ENCODE peak calls at places on chromosomes 16 and 17, in seven cellular contexts. H is left ventricle myocardium inferior, Z is naive B cell, R is A549, W is Calu3, B is substantia nigra, D is fibroblast of mammary gland. J is an unnamed sample.

GRCh38 chr17:2374549-2375285 is 26.1 kb downstream of the MNT start:
- DNase-seq in H (no peak), Z (no peak), R (no peak), W (no peak), B (no peak), D (no peak), J (no peak)

GRCh38 chr17:13078591-13078990 is 60.8 kb upstream of the ELAC2 start:
- DNase-seq in H (no peak), Z (no peak), R (no peak), W (no peak), B (no peak), D (no peak), J (no peak)

GRCh38 chr17:16013943-16014407 is 14.4 kb downstream of the TTC19 start:
- DNase-seq in H (no peak), Z (no peak), R (peak), W (no peak), B (no peak), D (peak), J (no peak)

GRCh38 chr17:721540-721937 is 6.9 kb upstream of the VPS53 start:
- DNase-seq in H (no peak), Z (no peak), R (no peak), W (no peak), B (no peak), D (no peak), J (no peak)

GRCh38 chr16:87648236-87648635 is 45.9 kb downstream of the JPH3 start:
- DNase-seq in H (no peak), Z (no peak), R (no peak), W (no peak), B (no peak), D (no peak), J (no peak)

GRCh38 chr17:78528541-78528940 is 48.7 kb downstream of the DNAH17 start:
- DNase-seq in H (no peak), Z (no peak), R (no peak), W (no peak), B (no peak), D (no peak), J (peak)

GRCh38 chr17:45040459-45040858 is 11.0 kb downstream of the DCAKD start:
- DNase-seq in H (no peak), Z (no peak), R (no peak), W (no peak), B (no peak), D (peak), J (no peak)

GRCh38 chr16:5031601-5032000 is 2.1 kb downstream of the NAGPA start:
- DNase-seq in H (no peak), Z (no peak), R (no peak), W (no peak), B (no peak), D (peak), J (no peak)

GRCh38 chr17:28191018-28191417 is 128.0 kb upstream of the TMEM97 start:
- DNase-seq in H (no peak), Z (no peak), R (no peak), W (no peak), B (no peak), D (no peak), J (no peak)

GRCh38 chr16:72191551-72191950 is 19.6 kb upstream of the PMFBP1 start:
- DNase-seq in H (no peak), Z (no peak), R (no peak), W (no peak), B (no peak), D (peak), J (no peak)

GRCh38 chr17:39663688-39664580 is 1.2 kb upstream of the TCAP start:
- DNase-seq in H (peak), Z (no peak), R (peak), W (peak), B (no peak), D (no peak), J (no peak)

GRCh38 chr17:58047751-58048150 is 35.5 kb upstream of the DYNLL2 start:
- DNase-seq in H (no peak), Z (no peak), R (no peak), W (no peak), B (no peak), D (peak), J (no peak)

GRCh38 chr16:57145046-57145963 is 40.5 kb downstream of the PSME3IP1 start:
- DNase-seq in H (no peak), Z (no peak), R (no peak), W (no peak), B (no peak), D (no peak), J (no peak)

GRCh38 chr17:55641559-55642160 is 81.0 kb downstream of the TMEM100 start:
- DNase-seq in H (peak), Z (no peak), R (peak), W (peak), B (peak), D (peak), J (no peak)

GRCh38 chr17:28398280-28398981 is 7.6 kb downstream of the SLC46A1 start:
- DNase-seq in H (no peak), Z (no peak), R (no peak), W (no peak), B (no peak), D (peak), J (no peak)

GRCh38 chr16:79672524-79672923 is 72.0 kb upstream of the MAF start:
- DNase-seq in H (no peak), Z (no peak), R (no peak), W (no peak), B (no peak), D (no peak), J (no peak)

GRCh38 chr16:5490499-5490898 is 392.9 kb upstream of the EEF2KMT start:
- DNase-seq in H (no peak), Z (no peak), R (peak), W (peak), B (peak), D (peak), J (peak)

GRCh38 chr16:20868890-20869289 is 31.3 kb downstream of the DCUN1D3 start:
- DNase-seq in H (peak), Z (no peak), R (no peak), W (peak), B (peak), D (peak), J (no peak)

GRCh38 chr17:1907818-1908698 is 78.3 kb downstream of the RPA1 start:
- DNase-seq in H (no peak), Z (no peak), R (no peak), W (no peak), B (no peak), D (peak), J (no peak)

GRCh38 chr17:63489291-63489690 is 12.4 kb downstream of the ACE start:
- DNase-seq in H (no peak), Z (no peak), R (no peak), W (no peak), B (no peak), D (no peak), J (no peak)

GRCh38 chr17:70775667-70776066 is 606.3 kb downstream of the KCNJ2 start:
- DNase-seq in H (no peak), Z (no peak), R (no peak), W (no peak), B (no peak), D (no peak), J (no peak)

GRCh38 chr17:74920679-74921044 is 2.4 kb downstream of the USH1G start:
- DNase-seq in H (no peak), Z (no peak), R (no peak), W (peak), B (no peak), D (no peak), J (no peak)

GRCh38 chr17:61574542-61575351 is 16.3 kb downstream of the NACA2 start:
- DNase-seq in H (no peak), Z (no peak), R (peak), W (peak), B (no peak), D (peak), J (peak)

GRCh38 chr16:14955546-14956231 is 18.4 kb downstream of the NPIPA1 start:
- DNase-seq in H (peak), Z (no peak), R (no peak), W (no peak), B (no peak), D (no peak), J (no peak)

GRCh38 chr16:16884451-16884850 is 505.5 kb downstream of the NPIPA7 start:
- DNase-seq in H (no peak), Z (no peak), R (no peak), W (no peak), B (no peak), D (no peak), J (no peak)

GRCh38 chr17:2357237-2357636 is 19.9 kb downstream of the SGSM2 start:
- DNase-seq in H (no peak), Z (no peak), R (no peak), W (no peak), B (no peak), D (no peak), J (no peak)

GRCh38 chr17:5508855-5509254 is 22.5 kb downstream of the MIS12 start:
- DNase-seq in H (no peak), Z (no peak), R (no peak), W (no peak), B (no peak), D (no peak), J (peak)

GRCh38 chr16:61834082-61834481 is 202.2 kb downstream of the CDH8 start:
- DNase-seq in H (no peak), Z (no peak), R (no peak), W (no peak), B (no peak), D (no peak), J (no peak)

GRCh38 chr17:19017401-19017800 is 12.8 kb upstream of the FAM83G start:
- DNase-seq in H (no peak), Z (no peak), R (no peak), W (no peak), B (no peak), D (no peak), J (no peak)

GRCh38 chr16:51025588-51026290 is 125.3 kb downstream of the SALL1 start:
- DNase-seq in H (no peak), Z (no peak), R (no peak), W (no peak), B (no peak), D (no peak), J (no peak)

J was measured in NCI-H748 treated with DMSO at 0.1 percent for 48 hours.